ENCODE peak calls at places on chromosomes 16 and 17, in eight cellular contexts. H is Calu3; V is GM10248; A is CD8-positive, alpha-beta T cell; B is mesothelial cell of epicardium; T is WERI-Rb-1; C is left ventricle myocardium inferior; M is HCT116. G is an unnamed sample.

GRCh38 chr17:7045492-7046126 is 1.7 kb upstream of the SLC16A11 start:
- DNase-seq in H (peak), A (no peak), V (peak), B (no peak), T (no peak), M (peak), C (no peak), G (no peak)

GRCh38 chr17:77602062-77602746 is 356.3 kb upstream of the TNRC6C start:
- DNase-seq in M (no peak), B (no peak), A (no peak), H (no peak), T (peak), V (no peak), C (peak), G (peak)

GRCh38 chr17:28334176-28334575 is 1.1 kb downstream of the IFT20 start:
- DNase-seq in B (no peak), T (no peak), A (no peak), V (no peak), C (no peak), M (no peak), H (no peak), G (no peak)

GRCh38 chr17:3762922-3763776 is 37.8 kb downstream of the ITGAE start:
- DNase-seq in H (no peak), C (no peak), M (no peak), A (no peak), T (no peak), B (no peak), V (peak), G (no peak)

GRCh38 chr17:45310380-45311324 is 6.2 kb downstream of the MAP3K14 start:
- DNase-seq in T (no peak), A (no peak), B (no peak), M (no peak), H (peak), C (peak), V (no peak), G (no peak)

GRCh38 chr16:89115216-89115949 is 21.7 kb downstream of the ACSF3 start:
- DNase-seq in H (no peak), A (peak), B (no peak), C (peak), V (peak), T (no peak), M (no peak), G (no peak)

GRCh38 chr17:9979463-9979995 is 74.5 kb upstream of the RCVRN start:
- DNase-seq in A (no peak), M (no peak), B (no peak), T (no peak), C (no peak), H (no peak), V (no peak), G (no peak)

GRCh38 chr17:63487014-63487339 is 10.1 kb downstream of the ACE start:
- DNase-seq in C (no peak), V (no peak), B (no peak), H (no peak), T (no peak), M (no peak), A (no peak), G (no peak)

GRCh38 chr17:5668557-5669138 is 84.3 kb upstream of the NLRP1 start:
- DNase-seq in V (no peak), H (no peak), M (no peak), C (no peak), T (no peak), B (no peak), A (no peak), G (peak)

GRCh38 chr16:60077791-60078280 is 1343.7 kb upstream of the GOT2 start:
- DNase-seq in T (no peak), C (no peak), V (no peak), M (no peak), B (no peak), A (no peak), H (no peak), G (no peak)

GRCh38 chr17:19013226-19013625 is 8.7 kb upstream of the FAM83G start:
- DNase-seq in C (no peak), B (no peak), M (no peak), A (no peak), H (no peak), V (no peak), T (no peak), G (no peak)

GRCh38 chr16:88991813-88992350 is 14.9 kb upstream of the CBFA2T3 start:
- DNase-seq in V (no peak), T (no peak), M (no peak), H (no peak), B (no peak), C (no peak), A (no peak), G (no peak)

GRCh38 chr16:48609453-48610023 is 442 bp downstream of the N4BP1 start:
- DNase-seq in H (peak), T (peak), M (no peak), B (peak), V (no peak), A (no peak), C (peak), G (peak)

GRCh38 chr16:66315210-66315825 is 51.2 kb upstream of the CDH5 start:
- DNase-seq in C (peak), T (peak), B (no peak), V (peak), A (peak), M (peak), H (peak), G (no peak)

DNA sequence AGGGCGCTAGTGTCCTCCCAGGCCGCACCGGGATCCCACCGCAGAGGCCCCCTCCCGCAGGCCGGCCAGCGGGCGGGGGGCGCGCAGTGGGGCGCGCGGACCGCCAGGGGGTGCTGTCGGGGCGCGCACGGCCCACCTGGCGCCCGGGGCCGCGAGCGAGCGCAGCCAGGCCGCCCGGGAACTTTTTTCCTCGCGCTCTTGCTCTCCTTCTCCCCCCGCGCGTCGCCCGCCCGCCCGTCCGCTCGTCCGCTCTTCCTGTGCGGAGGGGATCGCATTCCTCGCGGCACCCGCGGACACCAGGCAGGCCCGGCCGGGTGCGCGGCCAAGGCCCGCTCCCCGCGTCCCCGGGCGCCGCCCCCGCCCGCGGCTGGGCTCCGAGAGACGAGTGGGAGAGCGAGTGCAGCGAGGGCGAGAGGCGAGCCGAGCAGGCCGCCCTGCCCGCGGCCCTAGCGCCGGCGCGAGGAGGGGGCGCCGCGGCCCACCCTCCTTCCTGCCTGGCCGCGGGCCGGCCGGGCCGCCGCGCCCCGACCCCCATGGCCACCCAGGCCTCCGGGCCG is at the start of gene RAI1:
- DNase-seq in C (peak), V (peak), A (peak), M (no peak), T (peak), B (peak), H (peak), G (peak)
- TF ChIP-seq CTCF in C (peak), V (peak), A (peak), M (no peak), T (peak), B (peak), H (peak), G (peak)

GRCh38 chr17:79874329-79874981 is 35.2 kb upstream of the CBX4 start:
- DNase-seq in M (peak), A (no peak), C (no peak), V (peak), B (no peak), H (peak), T (peak), G (no peak)
- TF ChIP-seq CTCF in M (peak), A (peak), C (peak), V (peak), B (peak), H (peak), T (peak), G (peak)

DNA sequence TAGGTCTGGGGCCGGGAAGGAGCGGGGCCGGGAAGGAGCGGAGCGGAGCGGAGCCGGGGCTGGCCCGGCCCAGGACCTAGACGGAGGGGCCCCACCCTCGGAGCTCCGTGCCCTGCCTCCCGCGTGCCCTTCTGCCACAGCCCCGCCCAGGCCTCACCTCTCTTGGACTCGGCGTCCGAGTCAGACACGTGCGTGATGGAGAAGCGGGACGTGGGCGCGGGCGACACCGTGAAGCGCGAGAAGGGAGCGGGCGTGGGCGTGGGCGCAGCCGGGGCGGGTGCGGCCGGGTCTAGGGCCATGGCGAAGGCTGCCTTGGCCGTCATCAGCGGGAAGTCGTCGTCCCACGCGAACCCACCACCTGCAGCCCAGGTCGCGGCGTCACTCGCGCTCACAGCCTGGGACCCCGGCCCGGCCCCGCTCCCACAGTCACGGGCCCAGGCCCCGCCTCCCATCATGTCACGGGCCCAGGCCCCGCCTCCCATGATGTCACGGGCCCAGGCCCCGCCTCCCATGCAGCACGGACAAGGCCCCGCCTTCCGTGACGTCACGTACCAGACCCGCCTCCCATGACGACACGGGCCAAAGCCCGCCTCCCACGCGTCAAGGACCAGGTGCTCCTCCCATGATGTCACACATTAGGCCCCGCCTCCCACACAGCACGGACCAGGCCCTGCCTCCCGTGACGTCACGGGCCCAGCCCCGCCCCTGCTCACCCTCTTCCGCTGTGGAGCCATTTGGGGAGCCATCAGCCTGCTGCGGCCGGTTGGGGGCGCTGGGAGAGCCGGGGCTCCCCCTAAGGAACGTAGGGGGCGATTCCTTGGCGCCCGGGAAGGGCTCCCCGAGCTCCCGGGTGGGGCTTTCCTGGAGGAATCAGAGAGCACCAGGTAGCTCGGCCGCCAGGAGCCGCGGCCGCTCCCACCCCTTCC is 45.8 kb upstream of the PVALEF start:
- DNase-seq in A (peak), B (peak), H (peak), T (peak), C (peak), M (peak), V (peak), G (no peak)
- TF ChIP-seq CTCF in A (no peak), B (no peak), H (no peak), T (no peak), C (no peak), M (no peak), V (no peak), G (no peak)

GRCh38 chr17:81408049-81408448 is 12.8 kb downstream of the BAHCC1 start:
- DNase-seq in H (no peak), C (no peak), V (no peak), B (no peak), T (no peak), M (no peak), A (no peak), G (no peak)

GRCh38 chr17:81410852-81411251 is 15.6 kb downstream of the BAHCC1 start:
- DNase-seq in A (no peak), C (no peak), M (no peak), H (no peak), V (no peak), T (no peak), B (no peak), G (no peak)

GRCh38 chr17:81406117-81406953 is 11.1 kb downstream of the BAHCC1 start:
- DNase-seq in M (no peak), B (no peak), T (peak), V (no peak), C (no peak), H (no peak), A (no peak), G (no peak)

GRCh38 chr17:81411305-81411704 is 16.0 kb downstream of the BAHCC1 start:
- DNase-seq in T (no peak), A (no peak), C (no peak), H (no peak), B (no peak), M (no peak), V (no peak), G (no peak)

GRCh38 chr17:81409190-81409935 is 14.1 kb downstream of the BAHCC1 start:
- DNase-seq in A (no peak), T (peak), M (no peak), H (no peak), V (no peak), C (no peak), B (no peak), G (no peak)
- TF ChIP-seq CTCF in A (no peak), T (peak), M (no peak), H (no peak), V (no peak), C (no peak), B (no peak), G (no peak)

GRCh38 chr17:57704448-57704847 is 40.7 kb downstream of the CCDC182 start:
- DNase-seq in V (no peak), C (no peak), T (no peak), H (no peak), M (no peak), A (no peak), B (no peak), G (no peak)

GRCh38 chr17:57706761-57707160 is 38.3 kb downstream of the CCDC182 start:
- DNase-seq in A (no peak), C (no peak), H (no peak), T (no peak), M (no peak), B (no peak), V (no peak), G (no peak)

GRCh38 chr17:57707892-57708291 is 37.2 kb downstream of the CCDC182 start:
- DNase-seq in B (no peak), C (no peak), A (no peak), M (no peak), H (no peak), T (peak), V (no peak), G (no peak)

GRCh38 chr17:57705921-57706695 is 39.0 kb downstream of the CCDC182 start:
- DNase-seq in B (no peak), H (no peak), C (no peak), A (no peak), T (no peak), V (no peak), M (no peak), G (no peak)

GRCh38 chr17:57708401-57708800 is 36.7 kb downstream of the CCDC182 start:
- DNase-seq in A (no peak), V (no peak), M (no peak), T (peak), C (no peak), H (no peak), B (no peak), G (no peak)
- TF ChIP-seq CTCF in A (no peak), V (no peak), M (no peak), T (peak), C (peak), H (no peak), B (no peak), G (no peak)

GRCh38 chr17:54900457-54901229 is at the start of gene TOM1L1:
- DNase-seq in A (no peak), H (peak), C (peak), T (peak), B (peak), M (peak), V (peak), G (peak)
- TF ChIP-seq CTCF in A (no peak), H (no peak), C (no peak), T (no peak), B (no peak), M (no peak), V (no peak), G (no peak)

DNA sequence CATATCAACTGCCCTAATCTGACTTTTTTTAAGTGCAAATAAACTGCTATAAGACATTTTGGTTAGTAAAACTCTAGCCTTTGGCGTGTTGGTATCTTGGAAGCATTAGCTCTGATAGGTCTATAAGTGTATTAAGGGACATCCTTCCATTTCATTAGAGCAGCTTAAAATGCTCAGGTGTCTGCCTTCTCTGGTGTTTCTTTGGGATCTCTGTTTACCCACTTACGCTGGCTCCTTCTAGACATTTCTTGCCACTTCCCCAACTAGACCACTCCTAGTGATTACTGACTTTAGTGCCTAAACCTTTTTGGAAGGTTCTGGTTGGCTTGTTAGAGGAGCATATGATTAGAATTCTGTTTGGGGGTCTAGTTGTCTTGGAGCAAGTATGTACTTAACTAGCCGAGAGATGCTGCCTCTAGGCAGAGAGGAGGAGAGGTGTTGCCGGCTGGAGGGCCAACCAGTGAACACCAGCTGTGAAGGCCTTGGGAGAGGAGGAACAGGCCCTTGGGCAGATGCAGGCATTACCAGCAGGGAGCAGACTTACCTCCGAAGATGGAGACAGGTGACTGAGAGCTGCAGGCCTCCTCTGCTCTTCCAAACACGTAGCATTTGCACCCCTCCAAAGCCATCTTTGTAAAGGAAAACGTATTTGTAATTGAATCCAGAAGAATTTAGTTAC is 15.2 kb upstream of the CLEC18C start:
- DNase-seq in B (no peak), A (no peak), T (peak), H (no peak), V (no peak), M (no peak), C (no peak), G (no peak)
- TF ChIP-seq CTCF in B (no peak), A (no peak), T (peak), H (no peak), V (no peak), M (no peak), C (no peak), G (no peak)

GRCh38 chr17:59607817-59608403 is 11.8 kb upstream of the CLTC start:
- DNase-seq in T (peak), H (no peak), B (no peak), C (no peak), A (no peak), M (no peak), V (no peak), G (no peak)
- TF ChIP-seq CTCF in T (peak), H (no peak), B (peak), C (no peak), A (peak), M (no peak), V (no peak), G (peak)

GRCh38 chr16:24499193-24499814 is 40.1 kb upstream of the RBBP6 start:
- DNase-seq in M (peak), C (no peak), A (no peak), T (peak), B (no peak), H (peak), V (peak), G (no peak)
- TF ChIP-seq CTCF in M (peak), C (peak), A (no peak), T (peak), B (peak), H (no peak), V (peak), G (peak)

G was measured in osteocyte.